ENCODE peak calls at places on chromosomes 5 and 9, in seven cellular contexts. F, Q, L, G, S, W and K are unnamed samples.

GRCh38 chr9:93345630-93346239 is 105.8 kb upstream of the FAM120A start:
- DNase-seq in F (no peak), S (no peak), W (peak; percentile 4), G (no peak), L (no peak), Q (no peak), K (peak; percentile 61)

GRCh38 chr9:95508242-95508967 is 8.4 kb downstream of the PTCH1 start:
- DNase-seq in W (no peak), Q (no peak), L (peak; percentile 55), S (no peak), G (no peak), F (no peak), K (peak; percentile 29)

GRCh38 chr5:32355694-32356093 is 43.0 kb upstream of the MTMR12 start:
- DNase-seq in G (no peak), Q (no peak), W (no peak), F (no peak), L (no peak), S (no peak), K (no peak)

GRCh38 chr5:146993876-146994530 is 115.4 kb upstream of the PPP2R2B start:
- DNase-seq in W (no peak), G (no peak), L (no peak), F (no peak), Q (no peak), S (no peak), K (no peak)

GRCh38 chr5:174624754-174625506 is 99.5 kb upstream of the MSX2 start:
- DNase-seq in G (peak; percentile 41), L (no peak), S (peak; percentile 33), Q (no peak), F (peak; percentile 15), W (no peak), K (peak; percentile 23)

GRCh38 chr9:128249558-128249913 is 26.3 kb downstream of the GOLGA2 start:
- DNase-seq in W (no peak), S (no peak), F (no peak), L (no peak), Q (no peak), G (no peak), K (no peak)

GRCh38 chr5:153537225-153537624 is 46.8 kb downstream of the GRIA1 start:
- DNase-seq in Q (no peak), W (no peak), S (no peak), G (no peak), F (no peak), L (no peak), K (peak; percentile 26)

GRCh38 chr5:98510111-98510510 is 263.4 kb upstream of the RGMB start:
- DNase-seq in G (peak; percentile 38), Q (no peak), S (no peak), F (peak; percentile 6), L (no peak), W (no peak), K (peak; percentile 72)

GRCh38 chr5:40784027-40784653 is 14.0 kb downstream of the PRKAA1 start:
- DNase-seq in W (no peak), L (no peak), F (no peak), Q (no peak), S (no peak), G (no peak), K (no peak)

GRCh38 chr5:143054480-143054941 is 284.3 kb downstream of the ARHGAP26 start:
- DNase-seq in F (no peak), W (no peak), Q (no peak), S (no peak), G (peak; percentile 60), L (no peak), K (no peak)

GRCh38 chr5:165185726-165186125 is 1680.3 kb downstream of the MAT2B start:
- DNase-seq in S (no peak), F (no peak), Q (no peak), W (no peak), G (no peak), L (no peak), K (no peak)

GRCh38 chr5:72160299-72160698 is 53.0 kb downstream of the MAP1B start:
- DNase-seq in Q (no peak), G (peak; percentile 99), F (peak; percentile 88), S (no peak), W (no peak), L (no peak), K (no peak)

GRCh38 chr9:92992549-92992948 is 45.2 kb downstream of the FGD3 start:
- DNase-seq in W (no peak), S (no peak), F (no peak), G (no peak), Q (peak; percentile 60), L (no peak), K (peak; percentile 72)

GRCh38 chr5:149878371-149878770 is 66.2 kb downstream of the PDE6A start:
- DNase-seq in W (no peak), S (peak; percentile 40), F (no peak), Q (no peak), L (no peak), G (no peak), K (no peak)

GRCh38 chr9:73911814-73912213 is 585.3 kb upstream of the RORB start:
- DNase-seq in W (no peak), Q (no peak), G (no peak), L (no peak), S (no peak), F (no peak), K (no peak)

GRCh38 chr9:22911632-22912031 is 465.0 kb downstream of the DMRTA1 start:
- DNase-seq in G (no peak), F (no peak), S (no peak), L (no peak), Q (no peak), W (no peak), K (no peak)

GRCh38 chr9:123382659-123383511 is 26.9 kb downstream of the CRB2 start:
- DNase-seq in G (no peak), W (no peak), Q (no peak), L (no peak), F (no peak), S (no peak), K (no peak)

GRCh38 chr5:178483620-178484019 is 106.6 kb downstream of the COL23A1 start:
- DNase-seq in Q (no peak), S (no peak), G (no peak), W (no peak), L (no peak), F (no peak), K (no peak)

GRCh38 chr9:88532320-88532719 is 2.7 kb upstream of the NXNL2 start:
- DNase-seq in F (peak; percentile 85), G (peak; percentile 46), L (peak; percentile 86), S (peak; percentile 64), Q (peak; percentile 90), W (peak; percentile 32), K (peak; percentile 92)

GRCh38 chr9:113026200-113026599 is 14.2 kb upstream of the ZNF883 start:
- DNase-seq in L (no peak), Q (no peak), G (peak; percentile 52), S (no peak), W (no peak), F (no peak), K (no peak)

GRCh38 chr9:133094842-133095393 is 26.1 kb downstream of the RALGDS start:
- DNase-seq in F (no peak), G (no peak), Q (no peak), L (no peak), W (no peak), S (no peak), K (no peak)

GRCh38 chr9:10252174-10252573 is 360.6 kb downstream of the PTPRD start:
- DNase-seq in G (no peak), L (no peak), Q (no peak), W (no peak), S (no peak), F (peak; percentile 18), K (no peak)

GRCh38 chr5:168417731-168418429 is 68.4 kb upstream of the RARS1 start:
- DNase-seq in G (peak; percentile 62), F (no peak), W (no peak), S (no peak), L (no peak), Q (no peak), K (no peak)

GRCh38 chr5:107476783-107477182 is 194.0 kb downstream of the EFNA5 start:
- DNase-seq in F (peak; percentile 75), W (no peak), G (no peak), Q (no peak), L (no peak), S (peak; percentile 82), K (peak; percentile 78)

GRCh38 chr5:119207105-119207504 is 136.2 kb downstream of the DMXL1 start:
- DNase-seq in F (no peak), Q (no peak), L (no peak), S (no peak), W (no peak), G (no peak), K (no peak)

GRCh38 chr5:158117467-158118165 is 258.7 kb upstream of the CLINT1 start:
- DNase-seq in G (no peak), F (peak; percentile 32), W (no peak), L (no peak), S (no peak), Q (no peak), K (no peak)
- H3K4ac ChIP-seq in G (no peak overlapping the region), F (no peak overlapping the region), W (no peak overlapping the region), L (no peak overlapping the region), S (no peak overlapping the region), Q (no peak overlapping the region), K (no peak overlapping the region)

GRCh38 chr5:141772281-141772680 is 90.3 kb upstream of the ARAP3 start:
- DNase-seq in L (no peak), W (no peak), S (no peak), F (no peak), Q (no peak), G (peak; percentile 45), K (no peak)

GRCh38 chr5:141773779-141774531 is 91.9 kb upstream of the ARAP3 start:
- DNase-seq in F (no peak), W (no peak), L (no peak), S (no peak), Q (no peak), G (no peak), K (no peak)

GRCh38 chr5:141767671-141768070 is 85.6 kb upstream of the ARAP3 start:
- DNase-seq in S (no peak), F (no peak), W (no peak), L (no peak), Q (no peak), G (no peak), K (no peak)

GRCh38 chr5:141771562-141771961 is 89.5 kb upstream of the ARAP3 start:
- DNase-seq in F (no peak), S (no peak), L (no peak), W (no peak), G (no peak), Q (no peak), K (no peak)

GRCh38 chr5:141771031-141771430 is 89.0 kb upstream of the ARAP3 start:
- DNase-seq in S (no peak), Q (no peak), W (no peak), F (peak; percentile 1), G (peak; percentile 33), L (no peak), K (peak; percentile 38)
- H2AK5ac ChIP-seq in S (no peak overlapping the region), Q (no peak overlapping the region), W (no peak overlapping the region), F (no peak overlapping the region), G (no peak overlapping the region), L (no peak overlapping the region), K (no peak overlapping the region)

DNA sequence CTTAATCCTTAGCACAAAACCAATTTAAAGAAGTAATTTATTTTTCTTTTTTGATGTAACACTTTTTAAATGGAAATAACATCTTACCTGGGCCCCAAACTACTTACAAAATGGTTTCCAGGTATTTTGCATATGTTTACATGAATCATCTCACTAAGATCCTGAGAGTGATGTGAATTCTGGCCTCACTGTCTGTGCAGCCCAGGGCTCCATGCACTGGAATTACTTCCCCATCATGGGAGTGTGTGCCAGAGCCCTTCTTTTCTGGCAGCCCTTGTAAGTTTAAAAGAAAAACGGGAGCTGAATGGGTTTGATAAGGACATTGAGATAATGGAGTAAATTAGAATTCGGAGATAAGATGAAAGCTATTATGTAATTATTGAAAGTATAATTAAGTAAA is 12.2 kb upstream of the F2R start:
- DNase-seq in Q (no peak), F (peak; percentile 28), L (no peak), S (no peak), W (no peak), G (peak; percentile 45), K (peak; percentile 43)
- H3K4me1 ChIP-seq in Q (no peaks in the 10 kb centered on the region), F (peaks cover 7% of the 10 kb centered on the region), L (no peaks in the 10 kb centered on the region), S (no peaks in the 10 kb centered on the region), W (peaks cover 3% of the 10 kb centered on the region), G (peaks cover 14% of the 10 kb centered on the region), K (no peaks in the 10 kb centered on the region)

GRCh38 chr9:126773004-126773607 is 31.7 kb upstream of the ZBTB43 start:
- DNase-seq in Q (peak; percentile 76), W (no peak), S (peak; percentile 17), G (peak; percentile 16), F (peak; percentile 20), L (peak; percentile 70), K (peak; percentile 67)
- H3K4ac ChIP-seq in Q (no peak overlapping the region), W (no peak overlapping the region), S (no peak overlapping the region), G (no peak overlapping the region), F (no peak overlapping the region), L (no peak overlapping the region), K (no peak overlapping the region)